ENCODE peak calls at places on chromosomes 16 and 17, in eight cellular contexts. D is choroid plexus epithelial cell, I is GM23338, G is AG09309, U is tibial artery, C is upper lobe of right lung, B is WTC11, W is HFFc6. J is an unnamed sample.
A peak's percentile ranks its signal among the peaks of the same experiment; 100 is the strongest.

GRCh38 chr16:53848950-53849349 is 145.0 kb downstream of the FTO start:
- DNase-seq in C (no peak), B (no peak), I (no peak), W (no peak), G (no peak), U (no peak), D (no peak), J (no peak)

GRCh38 chr16:56910654-56911539 is 21.0 kb upstream of the HERPUD1 start:
- DNase-seq in W (peak; percentile 51), B (no peak), G (peak; percentile 85), D (peak; percentile 82), C (peak; percentile 41), U (peak; percentile 35), I (no peak), J (peak; percentile 44)

GRCh38 chr16:52398021-52398420 is 148.9 kb downstream of the TOX3 start:
- DNase-seq in D (no peak), U (no peak), I (no peak), C (no peak), W (no peak), G (no peak), B (no peak), J (no peak)

GRCh38 chr17:74457146-74457819 is 9.2 kb upstream of the CD300A start:
- DNase-seq in D (peak; percentile 62), W (no peak), U (peak; percentile 78), I (peak; percentile 89), B (peak; percentile 86), C (peak; percentile 89), G (no peak), J (peak; percentile 11)

GRCh38 chr16:4746991-4747574 is 12.7 kb downstream of the DNAAF8 start:
- DNase-seq in C (no peak), B (no peak), W (no peak), I (no peak), D (peak; percentile 19), G (no peak), U (no peak), J (no peak)

GRCh38 chr17:15447928-15448579 is 19.4 kb downstream of the CDRT4 start:
- DNase-seq in U (no peak), D (no peak), I (no peak), W (no peak), C (no peak), G (no peak), B (no peak), J (no peak)

GRCh38 chr17:68972119-68972704 is 17.0 kb upstream of the ABCA8 start:
- DNase-seq in W (peak; percentile 17), U (no peak), C (no peak), I (peak; percentile 65), G (no peak), D (peak; percentile 59), B (no peak), J (peak; percentile 4)

GRCh38 chr16:80097098-80097497 is 443.7 kb upstream of the DYNLRB2 start:
- DNase-seq in D (no peak), C (no peak), U (no peak), W (no peak), G (no peak), B (no peak), I (no peak), J (no peak)

GRCh38 chr16:88116121-88116900 is 165.1 kb downstream of the BANP start:
- DNase-seq in U (no peak), W (no peak), D (peak; percentile 28), G (no peak), C (no peak), B (no peak), I (no peak), J (peak; percentile 19)

GRCh38 chr17:74763565-74764387 is 12.4 kb downstream of the NAT9 start:
- DNase-seq in U (no peak), B (no peak), D (no peak), I (no peak), W (no peak), G (no peak), C (no peak), J (no peak)

GRCh38 chr17:31442860-31443259 is 51.4 kb downstream of the RAB11FIP4 start:
- DNase-seq in I (no peak), G (no peak), D (no peak), C (no peak), U (no peak), W (no peak), B (no peak), J (no peak)

GRCh38 chr17:17269926-17270773 is 10.9 kb downstream of the COPS3 start:
- DNase-seq in G (no peak), I (peak; percentile 40), B (peak; percentile 50), D (peak; percentile 11), W (no peak), U (no peak), C (no peak), J (no peak)

GRCh38 chr17:50428831-50429424 is 2.9 kb downstream of the ACSF2 start:
- DNase-seq in W (no peak), D (peak; percentile 62), I (no peak), G (no peak), U (no peak), C (no peak), B (no peak), J (no peak)

GRCh38 chr16:83615553-83615952 is 192.2 kb upstream of the HSBP1 start:
- DNase-seq in W (no peak), B (no peak), U (no peak), G (no peak), C (no peak), D (peak; percentile 10), I (no peak), J (no peak)

GRCh38 chr16:2715064-2715463 is 5.0 kb downstream of the PRSS27 start:
- DNase-seq in B (no peak), G (no peak), U (no peak), W (no peak), D (no peak), C (no peak), I (peak; percentile 37), J (no peak)

GRCh38 chr17:21098934-21099687 is 27.7 kb upstream of the DHRS7B start:
- DNase-seq in U (peak; percentile 43), G (peak; percentile 13), C (peak; percentile 75), B (peak; percentile 81), I (peak; percentile 99), D (peak; percentile 77), W (peak; percentile 74), J (peak; percentile 12)

GRCh38 chr17:11943759-11944347 is 53.4 kb downstream of the ZNF18 start:
- DNase-seq in I (no peak), G (no peak), U (no peak), D (no peak), B (no peak), W (no peak), C (no peak), J (no peak)

GRCh38 chr16:3904875-3905274 is 24.4 kb upstream of the CREBBP start:
- DNase-seq in G (no peak), D (no peak), I (no peak), W (no peak), U (no peak), C (no peak), B (no peak), J (no peak)

GRCh38 chr17:41404024-41404651 is 6.7 kb upstream of the KRT31 start:
- DNase-seq in U (no peak), I (no peak), B (no peak), G (peak; percentile 91), D (peak; percentile 89), C (no peak), W (peak; percentile 97), J (peak; percentile 83)

GRCh38 chr17:75552847-75553552 is 27.5 kb downstream of the LLGL2 start:
- DNase-seq in G (no peak), D (no peak), U (no peak), C (no peak), I (peak; percentile 37), B (no peak), W (no peak), J (no peak)

GRCh38 chr17:51711581-51711980 is 446.9 kb downstream of the CA10 start:
- DNase-seq in U (no peak), C (no peak), W (no peak), I (peak; percentile 53), B (peak; percentile 12), D (no peak), G (no peak), J (no peak)
- TF ChIP-seq CTCF in U (no peak), C (no peak), W (no peak), I (peak; percentile 51), B (no peak), D (no peak), G (no peak), J (no peak)

DNA sequence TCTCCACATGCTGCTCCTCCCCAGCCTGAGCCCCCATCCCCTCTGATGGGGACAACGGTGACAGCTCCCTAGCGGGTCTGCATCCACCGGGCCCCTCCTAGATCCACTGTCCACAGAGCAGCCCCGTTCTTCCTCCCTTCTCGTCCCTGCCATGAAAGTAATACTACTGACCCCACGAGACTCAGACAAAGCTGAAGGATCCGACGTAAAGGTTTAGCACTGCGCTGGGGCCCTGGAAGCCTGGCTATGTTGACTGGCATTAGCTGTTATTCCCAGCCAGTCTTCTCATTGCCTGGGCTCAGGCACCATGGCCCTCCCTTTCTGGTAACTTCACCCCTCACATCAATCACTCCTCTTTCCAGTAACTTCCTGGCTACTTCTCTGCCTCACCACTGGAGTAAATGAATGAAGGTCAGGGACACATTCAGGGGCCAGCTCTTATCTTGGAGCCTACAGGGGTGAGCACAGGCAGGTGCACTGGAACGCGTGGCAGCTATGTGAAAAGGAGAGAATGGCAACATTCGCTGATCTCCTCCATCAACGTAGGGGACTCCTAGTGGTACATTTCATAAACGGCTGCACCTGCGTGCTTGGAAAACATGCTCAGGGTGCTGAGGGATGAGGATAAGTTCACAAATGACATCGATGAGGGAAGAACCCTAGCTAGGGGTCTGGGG is 30.5 kb downstream of the VAC14 start:
- DNase-seq in B (no peak), U (no peak), W (no peak), C (no peak), I (no peak), D (no peak), G (no peak), J (no peak)
- TF ChIP-seq CTCF in B (no peak), U (no peak), W (no peak), C (no peak), I (no peak), D (peak; percentile 38), G (no peak), J (no peak)

DNA sequence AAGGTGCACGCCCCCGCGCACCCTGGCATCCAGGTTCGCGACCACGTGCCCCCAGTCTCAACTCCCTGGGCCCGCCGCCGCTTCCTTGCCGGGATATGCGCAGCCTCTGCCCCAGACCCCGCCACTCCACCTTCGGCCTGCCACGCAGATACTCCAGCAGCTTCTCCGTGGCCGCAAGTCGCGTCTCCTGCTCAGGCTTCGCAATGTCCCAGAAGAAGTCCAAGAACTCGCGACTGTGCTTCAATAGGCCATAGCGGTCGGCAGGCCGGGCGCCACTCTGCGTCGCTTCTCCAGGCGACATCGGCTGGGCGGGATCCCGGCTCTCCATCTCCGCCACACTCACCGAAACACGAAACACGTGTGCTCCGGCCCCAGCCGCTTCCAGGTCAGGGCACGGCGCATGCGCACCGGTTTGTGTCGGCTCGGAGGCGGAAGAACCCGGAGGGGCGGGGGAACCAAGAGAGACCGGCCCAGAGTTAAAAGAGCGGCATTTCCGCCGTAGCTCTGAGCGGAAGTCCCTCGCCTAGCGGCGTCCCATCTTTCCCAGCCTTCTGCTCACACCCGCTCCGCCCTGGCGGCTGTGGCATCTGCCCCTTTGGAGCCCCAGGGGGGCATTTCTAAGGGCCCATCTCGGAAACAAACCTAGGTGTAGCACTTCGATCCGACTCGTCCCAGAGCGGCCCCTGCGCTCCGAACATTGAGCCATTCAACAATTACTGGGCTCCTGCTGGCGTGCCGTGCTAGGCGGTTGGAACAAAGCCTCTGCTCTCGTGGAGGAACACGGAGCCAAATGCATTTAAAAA is at the start of gene MYBBP1A:
- DNase-seq in D (peak; percentile 96), C (peak; percentile 99), B (peak; percentile 94), W (peak; percentile 92), I (peak; percentile 99), G (peak; percentile 60), U (peak; percentile 97), J (peak; percentile 88)
- TF ChIP-seq CTCF in D (peak; percentile 39), C (peak; percentile 34), B (no peak), W (no peak), I (peak; percentile 34), G (peak; percentile 42), U (peak; percentile 34), J (peak; percentile 5)

GRCh38 chr17:43949777-43950176 is 4.0 kb downstream of the PYY start:
- DNase-seq in G (no peak), D (no peak), W (no peak), I (no peak), B (no peak), U (no peak), C (no peak), J (no peak)
- TF ChIP-seq CTCF in G (no peak), D (peak; percentile 6), W (peak; percentile 35), I (no peak), B (no peak), U (no peak), C (no peak), J (no peak)

J was measured in AG09319.